ENCODE peak calls at places on chromosome 3, in nine cellular contexts. One of them, this sample, is unnamed. For H3K4me1, the result is how much of the 10 kb centered on the place peaks cover.

GRCh38 chr3:114706591-114707224 is 412.9 kb downstream of the TIGIT start:
- DNase-seq in Karpas-422: no peak
- DNase-seq in psoas muscle: no peak
- DNase-seq in upper lobe of left lung: peak
- DNase-seq in HCT116: peak
- DNase-seq in astrocyte: peak
- DNase-seq in sigmoid colon: no peak
- DNase-seq in colonic mucosa: peak
- DNase-seq in stomach: no peak
- DNase-seq in this sample: peak

GRCh38 chr3:63995056-63995576 is 28.2 kb downstream of the PSMD6 start:
- DNase-seq in Karpas-422: no peak
- DNase-seq in psoas muscle: no peak
- DNase-seq in upper lobe of left lung: peak
- DNase-seq in HCT116: no peak
- DNase-seq in astrocyte: no peak
- DNase-seq in sigmoid colon: no peak
- DNase-seq in colonic mucosa: no peak
- DNase-seq in stomach: no peak
- DNase-seq in this sample: no peak

GRCh38 chr3:144003051-144003450 is 31.4 kb downstream of the DIPK2A start:
- DNase-seq in Karpas-422: no peak
- DNase-seq in psoas muscle: no peak
- DNase-seq in upper lobe of left lung: no peak
- DNase-seq in HCT116: no peak
- DNase-seq in astrocyte: no peak
- DNase-seq in sigmoid colon: no peak
- DNase-seq in colonic mucosa: no peak
- DNase-seq in stomach: no peak
- DNase-seq in this sample: no peak

GRCh38 chr3:4471907-4472306 is 4.8 kb upstream of the SUMF1 start:
- DNase-seq in Karpas-422: no peak
- DNase-seq in psoas muscle: no peak
- DNase-seq in upper lobe of left lung: no peak
- DNase-seq in HCT116: no peak
- DNase-seq in astrocyte: no peak
- DNase-seq in sigmoid colon: no peak
- DNase-seq in colonic mucosa: no peak
- DNase-seq in stomach: no peak
- DNase-seq in this sample: no peak

GRCh38 chr3:172166890-172167289 is 127.5 kb downstream of the FNDC3B start:
- DNase-seq in Karpas-422: no peak
- DNase-seq in psoas muscle: no peak
- DNase-seq in upper lobe of left lung: no peak
- DNase-seq in HCT116: no peak
- DNase-seq in astrocyte: no peak
- DNase-seq in sigmoid colon: no peak
- DNase-seq in colonic mucosa: no peak
- DNase-seq in stomach: no peak
- DNase-seq in this sample: no peak

GRCh38 chr3:122343654-122344053 is 18.6 kb downstream of the CSTA start:
- DNase-seq in Karpas-422: no peak
- DNase-seq in psoas muscle: no peak
- DNase-seq in upper lobe of left lung: no peak
- DNase-seq in HCT116: no peak
- DNase-seq in astrocyte: peak
- DNase-seq in sigmoid colon: no peak
- DNase-seq in colonic mucosa: no peak
- DNase-seq in stomach: no peak
- DNase-seq in this sample: no peak

GRCh38 chr3:113157408-113157980 is 53.9 kb upstream of the BOC start:
- DNase-seq in Karpas-422: no peak
- DNase-seq in psoas muscle: peak
- DNase-seq in upper lobe of left lung: no peak
- DNase-seq in HCT116: no peak
- DNase-seq in astrocyte: peak
- DNase-seq in sigmoid colon: peak
- DNase-seq in colonic mucosa: no peak
- DNase-seq in stomach: no peak
- DNase-seq in this sample: no peak

GRCh38 chr3:161349529-161350278 is 21.6 kb downstream of the SPTSSB start:
- DNase-seq in Karpas-422: no peak
- DNase-seq in psoas muscle: no peak
- DNase-seq in upper lobe of left lung: no peak
- DNase-seq in HCT116: peak
- DNase-seq in astrocyte: peak
- DNase-seq in sigmoid colon: no peak
- DNase-seq in colonic mucosa: no peak
- DNase-seq in stomach: no peak
- DNase-seq in this sample: peak

GRCh38 chr3:109132801-109133473 is 3.6 kb upstream of the C3orf85 start:
- DNase-seq in Karpas-422: no peak
- DNase-seq in psoas muscle: no peak
- DNase-seq in upper lobe of left lung: no peak
- DNase-seq in HCT116: no peak
- DNase-seq in astrocyte: peak
- DNase-seq in sigmoid colon: no peak
- DNase-seq in colonic mucosa: peak
- DNase-seq in stomach: peak
- DNase-seq in this sample: no peak

GRCh38 chr3:37668831-37669610 is 192.7 kb upstream of the CTDSPL start:
- DNase-seq in Karpas-422: peak
- DNase-seq in psoas muscle: no peak
- DNase-seq in upper lobe of left lung: no peak
- DNase-seq in HCT116: no peak
- DNase-seq in astrocyte: no peak
- DNase-seq in sigmoid colon: peak
- DNase-seq in colonic mucosa: peak
- DNase-seq in stomach: peak
- DNase-seq in this sample: no peak

GRCh38 chr3:45031531-45031930 is 5.4 kb downstream of the CLEC3B start:
- DNase-seq in Karpas-422: no peak
- DNase-seq in psoas muscle: no peak
- DNase-seq in upper lobe of left lung: no peak
- DNase-seq in HCT116: no peak
- DNase-seq in astrocyte: no peak
- DNase-seq in sigmoid colon: no peak
- DNase-seq in colonic mucosa: no peak
- DNase-seq in stomach: no peak
- DNase-seq in this sample: no peak

GRCh38 chr3:39809181-39809994 is at the start of gene MYRIP:
- DNase-seq in Karpas-422: peak
- DNase-seq in psoas muscle: peak
- DNase-seq in upper lobe of left lung: peak
- DNase-seq in HCT116: no peak
- DNase-seq in astrocyte: no peak
- DNase-seq in sigmoid colon: peak
- DNase-seq in colonic mucosa: peak
- DNase-seq in stomach: peak
- DNase-seq in this sample: no peak

GRCh38 chr3:55524565-55525244 is 37.6 kb upstream of the WNT5A start:
- DNase-seq in Karpas-422: no peak
- DNase-seq in psoas muscle: no peak
- DNase-seq in upper lobe of left lung: no peak
- DNase-seq in HCT116: no peak
- DNase-seq in astrocyte: peak
- DNase-seq in sigmoid colon: no peak
- DNase-seq in colonic mucosa: no peak
- DNase-seq in stomach: no peak
- DNase-seq in this sample: no peak

GRCh38 chr3:196008929-196009328 is 73.0 kb downstream of the TFRC start:
- DNase-seq in Karpas-422: no peak
- DNase-seq in psoas muscle: no peak
- DNase-seq in upper lobe of left lung: no peak
- DNase-seq in HCT116: no peak
- DNase-seq in astrocyte: no peak
- DNase-seq in sigmoid colon: peak
- DNase-seq in colonic mucosa: no peak
- DNase-seq in stomach: no peak
- DNase-seq in this sample: no peak

GRCh38 chr3:113287111-113287817 is 75.9 kb downstream of the BOC start:
- DNase-seq in Karpas-422: no peak
- DNase-seq in psoas muscle: no peak
- DNase-seq in upper lobe of left lung: no peak
- DNase-seq in HCT116: peak
- DNase-seq in astrocyte: peak
- DNase-seq in sigmoid colon: no peak
- DNase-seq in colonic mucosa: no peak
- DNase-seq in stomach: no peak
- DNase-seq in this sample: peak

GRCh38 chr3:94225176-94225742 is 162.4 kb downstream of the NSUN3 start:
- DNase-seq in Karpas-422: no peak
- DNase-seq in psoas muscle: no peak
- DNase-seq in upper lobe of left lung: no peak
- DNase-seq in HCT116: no peak
- DNase-seq in astrocyte: peak
- DNase-seq in sigmoid colon: no peak
- DNase-seq in colonic mucosa: no peak
- DNase-seq in stomach: no peak
- DNase-seq in this sample: no peak

GRCh38 chr3:17218587-17218986 is 333.8 kb downstream of the PLCL2 start:
- DNase-seq in Karpas-422: no peak
- DNase-seq in psoas muscle: no peak
- DNase-seq in upper lobe of left lung: no peak
- DNase-seq in HCT116: no peak
- DNase-seq in astrocyte: no peak
- DNase-seq in sigmoid colon: no peak
- DNase-seq in colonic mucosa: no peak
- DNase-seq in stomach: no peak
- DNase-seq in this sample: no peak
- H3K4me1 ChIP-seq in Karpas-422: under half
- H3K4me1 ChIP-seq in psoas muscle: under half
- H3K4me1 ChIP-seq in upper lobe of left lung: under half
- H3K4me1 ChIP-seq in HCT116: under half
- H3K4me1 ChIP-seq in astrocyte: under half
- H3K4me1 ChIP-seq in sigmoid colon: under half
- H3K4me1 ChIP-seq in colonic mucosa: under half
- H3K4me1 ChIP-seq in stomach: under half
- H3K4me1 ChIP-seq in this sample: under half

GRCh38 chr3:105807146-105807545 is 61.7 kb downstream of the CBLB start:
- DNase-seq in Karpas-422: no peak
- DNase-seq in psoas muscle: no peak
- DNase-seq in upper lobe of left lung: no peak
- DNase-seq in HCT116: no peak
- DNase-seq in astrocyte: no peak
- DNase-seq in sigmoid colon: no peak
- DNase-seq in colonic mucosa: no peak
- DNase-seq in stomach: no peak
- DNase-seq in this sample: no peak
- H3K4me1 ChIP-seq in Karpas-422: half or more
- H3K4me1 ChIP-seq in psoas muscle: half or more
- H3K4me1 ChIP-seq in upper lobe of left lung: under half
- H3K4me1 ChIP-seq in HCT116: under half
- H3K4me1 ChIP-seq in astrocyte: under half
- H3K4me1 ChIP-seq in sigmoid colon: under half
- H3K4me1 ChIP-seq in colonic mucosa: under half
- H3K4me1 ChIP-seq in stomach: under half
- H3K4me1 ChIP-seq in this sample: under half

DNA sequence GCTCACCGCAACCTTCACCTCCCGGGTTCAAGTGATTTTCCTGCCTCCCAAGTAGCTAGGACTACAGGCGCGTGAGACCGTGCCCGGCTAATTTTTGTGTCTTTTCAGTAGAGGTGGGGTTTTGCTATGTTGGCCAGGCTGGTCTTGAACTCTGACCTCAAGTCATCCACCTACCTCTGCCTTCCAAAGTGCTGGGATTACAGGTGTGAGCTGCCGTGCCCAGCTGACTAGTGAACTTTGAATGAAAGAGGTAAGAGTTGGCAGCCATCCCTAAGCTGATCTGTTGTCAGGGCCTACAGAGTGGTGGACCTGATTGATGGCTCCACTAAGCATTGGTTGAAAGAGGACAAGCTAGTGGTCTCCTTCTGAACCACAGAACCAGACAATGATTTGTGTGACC is 15.3 kb downstream of the PXK start:
- DNase-seq in Karpas-422: no peak
- DNase-seq in psoas muscle: no peak
- DNase-seq in upper lobe of left lung: no peak
- DNase-seq in HCT116: no peak
- DNase-seq in astrocyte: no peak
- DNase-seq in sigmoid colon: no peak
- DNase-seq in colonic mucosa: no peak
- DNase-seq in stomach: no peak
- DNase-seq in this sample: no peak
- H3K4me1 ChIP-seq in Karpas-422: half or more
- H3K4me1 ChIP-seq in psoas muscle: under half
- H3K4me1 ChIP-seq in upper lobe of left lung: under half
- H3K4me1 ChIP-seq in HCT116: under half
- H3K4me1 ChIP-seq in astrocyte: under half
- H3K4me1 ChIP-seq in sigmoid colon: under half
- H3K4me1 ChIP-seq in colonic mucosa: under half
- H3K4me1 ChIP-seq in stomach: half or more
- H3K4me1 ChIP-seq in this sample: under half

DNA sequence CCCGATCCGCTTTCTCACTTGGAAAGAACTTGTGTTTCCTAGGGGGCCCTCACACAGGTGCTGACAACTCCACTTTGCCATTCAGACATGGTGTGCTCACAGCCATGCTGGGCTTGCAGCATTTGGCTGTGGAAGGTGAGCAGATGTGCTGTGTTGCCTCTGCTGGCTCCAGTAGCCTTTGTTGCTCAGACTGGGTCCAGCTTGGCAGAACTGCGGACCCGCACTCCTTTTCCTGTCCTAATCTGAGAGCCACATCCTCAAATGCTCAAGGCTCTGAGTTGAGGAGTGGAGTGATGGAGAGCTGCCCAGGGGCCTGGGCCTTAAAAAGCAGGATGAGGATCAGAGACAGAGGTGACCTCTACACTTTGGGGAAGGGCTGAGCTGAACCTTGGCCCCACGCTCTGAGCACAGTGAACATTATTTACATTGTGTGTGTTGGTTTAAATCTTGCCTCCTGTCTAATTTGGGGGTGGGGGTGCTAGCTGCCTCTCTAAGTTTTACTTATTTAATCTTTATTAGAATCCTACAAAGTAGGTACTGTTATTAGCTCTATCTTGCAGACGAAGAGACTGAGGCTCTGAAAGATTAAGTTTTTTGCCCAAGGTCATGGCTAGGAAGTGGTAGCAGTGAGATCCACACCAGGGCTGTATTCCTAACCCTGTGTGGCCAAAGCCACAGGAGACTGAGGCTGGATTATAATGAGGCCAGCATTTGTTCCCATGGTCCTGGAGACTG is 17.2 kb downstream of the ACOX2 start:
- DNase-seq in Karpas-422: no peak
- DNase-seq in psoas muscle: no peak
- DNase-seq in upper lobe of left lung: no peak
- DNase-seq in HCT116: no peak
- DNase-seq in astrocyte: no peak
- DNase-seq in sigmoid colon: no peak
- DNase-seq in colonic mucosa: no peak
- DNase-seq in stomach: no peak
- DNase-seq in this sample: no peak
- H3K4me1 ChIP-seq in Karpas-422: under half
- H3K4me1 ChIP-seq in psoas muscle: under half
- H3K4me1 ChIP-seq in upper lobe of left lung: under half
- H3K4me1 ChIP-seq in HCT116: under half
- H3K4me1 ChIP-seq in astrocyte: under half
- H3K4me1 ChIP-seq in sigmoid colon: under half
- H3K4me1 ChIP-seq in colonic mucosa: under half
- H3K4me1 ChIP-seq in stomach: under half
- H3K4me1 ChIP-seq in this sample: under half